ENCODE peak calls at places on chromosomes 7 and 10, in four cellular contexts. U is CD8-positive, alpha-beta memory T cell; G is COLO829; J is K562. N is an unnamed sample.

GRCh38 chr7:81769891-81770818 is at the start of gene HGF:
- DNase-seq in G (no peak), U (no peak), J (no peak), N (peak)

GRCh38 chr7:108000875-108001758 is 1.8 kb downstream of the LAMB1 start:
- DNase-seq in J (no peak), U (no peak), G (no peak), N (no peak)

GRCh38 chr7:37669818-37670217 is 13.7 kb upstream of the GPR141 start:
- DNase-seq in U (no peak), J (no peak), G (no peak), N (no peak)

GRCh38 chr10:59536576-59537014 is 173.1 kb downstream of the SLC16A9 start:
- DNase-seq in J (no peak), U (no peak), G (no peak), N (no peak)

GRCh38 chr10:73906524-73907447 is 4.1 kb upstream of the PLAU start:
- DNase-seq in U (no peak), J (no peak), G (no peak), N (no peak)

GRCh38 chr7:1713502-1714484 is 43.7 kb downstream of the ELFN1 start:
- DNase-seq in U (no peak), G (no peak), J (no peak), N (no peak)

GRCh38 chr10:71367279-71367678 is 29.4 kb upstream of the CDH23 start:
- DNase-seq in J (no peak), G (no peak), U (no peak), N (no peak)

GRCh38 chr10:132862485-132863420 is 76.8 kb upstream of the NKX6-2 start:
- DNase-seq in J (no peak), G (no peak), U (no peak), N (no peak)

GRCh38 chr7:64691831-64692230 is 25.9 kb downstream of the ZNF107 start:
- DNase-seq in J (no peak), U (no peak), G (no peak), N (no peak)

GRCh38 chr7:107501593-107501992 is 31.7 kb downstream of the GPR22 start:
- DNase-seq in G (peak), J (peak), U (no peak), N (peak)

GRCh38 chr10:58691528-58691927 is 178.9 kb downstream of the BICC1 start:
- DNase-seq in U (no peak), G (no peak), J (no peak), N (no peak)

GRCh38 chr10:95767884-95768556 is 12.1 kb downstream of the ENTPD1 start:
- DNase-seq in G (no peak), U (no peak), J (no peak), N (no peak)

GRCh38 chr10:60069311-60069710 is 163.0 kb upstream of the CCDC6 start:
- DNase-seq in G (no peak), U (no peak), J (no peak), N (no peak)

GRCh38 chr7:97457054-97457453 is 274.8 kb upstream of the TAC1 start:
- DNase-seq in J (no peak), U (no peak), G (peak), N (no peak)